ENCODE peak calls at places on chromosomes 12 and 14, in seven cellular contexts. V, A, S, H, P, G and K are unnamed samples.
A peak's percentile ranks its signal among the peaks of the same experiment; 100 is the strongest.

GRCh38 chr14:26121181-26121580 is 476.7 kb downstream of the NOVA1 start:
- DNase-seq in V (no peak), A (no peak), S (no peak), H (no peak), P (no peak), G (no peak), K (no peak)

GRCh38 chr12:53055471-53056266 is 5.8 kb downstream of the TNS2 start:
- DNase-seq in V (no peak), A (no peak), S (no peak), H (no peak), P (no peak), G (no peak), K (no peak)

GRCh38 chr12:100027671-100028070 is 42.9 kb upstream of the ANKS1B start:
- DNase-seq in V (no peak), A (no peak), S (no peak), H (no peak), P (no peak), G (no peak), K (no peak)

GRCh38 chr14:24694680-24695079 is 60.7 kb upstream of the GZMB start:
- DNase-seq in V (no peak), A (no peak), S (no peak), H (no peak), P (no peak), G (no peak), K (no peak)

GRCh38 chr12:34396006-34396860 is 373.9 kb downstream of the ALG10 start:
- DNase-seq in V (peak; percentile 1), A (no peak), S (no peak), H (no peak), P (no peak), G (no peak), K (no peak)

GRCh38 chr12:69071091-69071370 is 138.1 kb upstream of the CPM start:
- DNase-seq in V (no peak), A (no peak), S (no peak), H (no peak), P (no peak), G (no peak), K (no peak)

GRCh38 chr14:33791971-33792370 is 158.9 kb downstream of the EGLN3 start:
- DNase-seq in V (no peak), A (no peak), S (no peak), H (no peak), P (no peak), G (no peak), K (no peak)

GRCh38 chr12:32365473-32366064 is 33.8 kb upstream of the FGD4 start:
- DNase-seq in V (peak; percentile 46), A (peak; percentile 68), S (peak; percentile 88), H (peak; percentile 71), P (peak; percentile 45), G (peak; percentile 72), K (peak; percentile 50)

GRCh38 chr12:91178801-91179200 is 3.8 kb downstream of the DCN start:
- DNase-seq in V (no peak), A (no peak), S (no peak), H (no peak), P (no peak), G (no peak), K (no peak)

GRCh38 chr14:41377926-41378325 is 228.8 kb upstream of the LRFN5 start:
- DNase-seq in V (no peak), A (no peak), S (no peak), H (no peak), P (no peak), G (no peak), K (no peak)

DNA sequence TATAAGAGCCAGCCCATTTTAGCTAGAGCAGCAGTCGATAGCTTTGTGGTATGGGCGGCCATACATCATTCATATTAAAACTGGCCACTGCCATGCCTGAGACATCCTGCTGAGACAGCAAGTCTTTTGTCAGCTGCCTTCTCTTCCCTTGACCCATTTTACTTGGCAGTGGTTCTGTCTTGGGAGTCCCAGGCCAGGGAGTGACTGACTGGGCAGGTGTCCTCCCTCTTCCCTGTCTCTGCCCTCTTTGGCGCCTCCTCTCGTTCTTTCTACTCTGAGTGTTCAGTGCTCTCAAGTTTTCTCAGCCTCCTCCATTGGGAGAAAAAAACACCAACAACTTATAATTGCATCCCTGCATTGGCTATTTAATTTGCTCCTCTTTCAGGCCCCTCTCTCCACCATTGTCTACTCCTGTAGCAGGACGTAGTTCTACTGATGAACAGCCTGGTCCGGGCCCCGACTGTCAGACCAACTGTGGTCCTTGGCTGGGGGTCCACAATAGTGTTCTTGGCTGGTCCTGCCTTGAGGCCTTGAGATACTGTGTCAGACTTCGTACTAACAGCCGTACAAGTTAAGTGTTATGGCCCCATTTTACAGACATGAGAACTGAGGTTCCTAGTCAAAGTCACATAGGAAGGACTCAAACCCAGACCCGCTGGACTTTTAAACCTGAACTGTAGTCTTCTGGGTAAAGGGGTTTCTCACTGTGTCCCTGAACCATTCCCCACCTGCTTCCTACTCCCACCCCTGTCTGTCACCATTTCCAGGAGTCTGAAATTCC is 18.2 kb upstream of the JDP2 start:
- DNase-seq in V (no peak), A (no peak), S (no peak), H (no peak), P (no peak), G (no peak), K (no peak)
- TF ChIP-seq CTCF in V (no peak), A (no peak), S (no peak), H (no peak), P (no peak), G (no peak), K (no peak)

GRCh38 chr12:84619053-84619452 is 293.5 kb downstream of the SLC6A15 start:
- DNase-seq in V (no peak), A (no peak), S (no peak), H (peak; percentile 21), P (no peak), G (no peak), K (no peak)
- TF ChIP-seq CTCF in V (no peak), A (no peak), S (no peak), H (no peak), P (no peak), G (peak; percentile 21), K (peak; percentile 32)

DNA sequence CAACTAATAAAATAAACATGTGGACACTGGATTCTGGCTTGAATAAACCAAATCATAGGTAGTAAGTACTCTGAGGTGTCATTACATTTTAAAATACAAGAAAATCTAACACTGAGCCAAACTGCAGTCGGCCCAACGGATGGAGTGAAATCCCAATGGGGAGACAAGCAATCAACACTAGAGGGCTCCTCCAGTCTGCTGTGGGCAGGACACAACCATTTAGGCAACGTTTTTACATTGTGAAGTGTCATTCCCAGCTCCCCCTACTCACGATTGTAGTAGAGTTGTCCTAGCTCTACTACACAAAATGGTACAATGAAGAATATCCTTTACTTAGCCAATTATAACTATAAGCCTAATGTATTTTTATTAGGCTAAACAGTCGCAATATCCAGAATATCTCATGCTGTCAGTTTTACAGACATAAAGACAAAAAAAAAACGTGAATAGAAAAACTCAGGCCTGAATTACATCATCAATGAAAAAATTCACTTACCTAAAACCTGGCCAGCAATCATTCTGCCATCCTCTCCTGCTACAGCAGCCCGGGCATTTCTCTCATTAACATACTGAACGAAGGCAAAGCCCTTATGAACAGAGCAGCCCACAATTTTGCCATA is 35.7 kb downstream of the HNRNPC start:
- DNase-seq in V (peak; percentile 28), A (no peak), S (peak; percentile 34), H (no peak), P (no peak), G (no peak), K (no peak)
- TF ChIP-seq CTCF in V (peak; percentile 49), A (no peak), S (peak; percentile 54), H (peak; percentile 12), P (no peak), G (peak; percentile 44), K (peak; percentile 52)

DNA sequence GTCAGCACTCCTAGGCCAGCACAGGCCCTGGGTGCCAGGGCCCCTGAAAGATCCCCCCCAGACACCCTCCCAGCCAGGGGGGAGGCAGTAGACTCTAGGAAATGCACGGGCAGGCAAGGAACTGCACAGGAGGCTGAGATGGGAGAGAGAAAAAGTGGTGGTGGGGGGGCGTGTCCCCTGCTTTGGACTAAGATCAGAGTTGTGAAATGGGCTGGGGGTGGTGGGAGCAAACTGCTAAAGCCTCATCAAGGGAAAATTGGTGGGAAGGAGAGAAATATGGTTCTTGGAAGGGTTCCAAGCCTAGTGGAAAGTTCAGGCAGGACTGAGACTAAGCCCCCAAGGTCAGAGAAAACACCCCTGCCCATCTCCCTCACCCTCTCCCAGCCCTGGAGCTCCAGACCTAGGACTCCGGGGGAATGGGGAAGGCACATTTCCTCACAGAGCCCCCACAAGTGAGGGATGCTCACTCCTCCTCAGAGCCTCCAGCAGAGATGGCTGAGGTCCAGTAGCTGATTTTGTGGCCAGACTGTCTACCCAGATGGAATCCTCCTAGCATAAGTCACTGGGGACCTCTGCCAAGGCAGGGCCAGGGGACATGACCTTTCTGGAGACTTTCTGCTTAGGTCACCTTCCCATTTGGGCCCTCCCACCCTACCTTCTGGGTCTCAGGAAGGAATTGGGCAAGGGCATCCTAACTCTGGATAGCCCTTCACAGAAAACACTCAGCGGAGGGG is 29.8 kb downstream of the FIGNL2 start:
- DNase-seq in V (no peak), A (no peak), S (peak; percentile 83), H (no peak), P (no peak), G (peak; percentile 69), K (no peak)
- TF ChIP-seq CTCF in V (no peak), A (no peak), S (no peak), H (no peak), P (no peak), G (no peak), K (no peak)

DNA sequence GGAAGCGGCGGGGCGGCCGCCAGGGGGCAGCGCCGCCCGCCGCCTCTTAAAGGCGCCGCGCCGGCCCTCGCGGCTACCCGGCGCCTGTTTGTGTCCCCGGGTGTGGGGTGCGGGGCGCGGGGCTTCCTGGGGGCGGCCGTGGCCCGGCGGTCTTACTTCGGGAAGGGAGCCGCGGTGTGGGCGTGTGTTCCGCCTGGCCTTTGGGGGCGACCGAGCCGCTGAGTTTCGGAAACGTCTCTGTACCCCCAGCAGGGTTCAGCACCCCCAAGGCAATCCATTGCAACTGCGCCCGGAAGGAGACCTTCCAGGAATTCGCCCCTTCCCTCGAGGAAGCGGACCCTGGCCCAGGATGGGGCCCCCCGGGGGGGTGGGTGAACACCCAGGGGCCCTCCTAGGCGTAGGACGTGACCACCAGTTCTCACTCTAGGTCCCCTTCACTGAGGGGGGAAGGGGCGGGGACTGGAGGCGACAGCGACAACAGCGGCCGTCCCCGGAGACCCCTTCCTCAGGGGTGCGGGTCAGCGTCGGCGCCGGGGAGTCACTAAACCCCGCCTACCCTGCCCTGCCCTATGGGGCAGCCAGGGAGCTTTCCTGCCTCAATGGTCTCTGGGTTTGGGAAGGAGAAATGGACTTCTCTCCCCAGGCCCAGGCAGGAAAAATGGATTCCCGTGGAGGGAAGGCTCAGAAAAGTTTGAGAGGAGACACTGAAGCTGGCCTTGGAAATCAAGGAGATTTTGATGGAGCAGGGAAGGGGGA is at the start of gene ITPK1:
- DNase-seq in V (peak; percentile 72), A (peak; percentile 59), S (peak; percentile 48), H (peak; percentile 11), P (peak; percentile 52), G (no peak), K (no peak)
- TF ChIP-seq CTCF in V (peak; percentile 37), A (no peak), S (no peak), H (peak; percentile 30), P (peak; percentile 63), G (no peak), K (peak; percentile 63)

GRCh38 chr12:109345428-109345827 is 2.3 kb upstream of the MYO1H start:
- DNase-seq in V (no peak), A (no peak), S (no peak), H (no peak), P (no peak), G (no peak), K (no peak)

GRCh38 chr12:109347579-109347978 is at the start of gene MYO1H:
- DNase-seq in V (no peak), A (peak; percentile 4), S (no peak), H (no peak), P (no peak), G (no peak), K (no peak)

GRCh38 chr12:109346920-109347319 is 780 bp upstream of the MYO1H start:
- DNase-seq in V (peak; percentile 16), A (no peak), S (no peak), H (no peak), P (peak; percentile 37), G (no peak), K (no peak)
- TF ChIP-seq CTCF in V (peak; percentile 46), A (no peak), S (no peak), H (no peak), P (peak; percentile 35), G (no peak), K (no peak)